ENCODE peak calls at places on chromosomes 13 and 19, in ten cellular contexts. M is coronary artery, Y is astrocyte of the cerebellum, B is sigmoid colon, F is astrocyte of the spinal cord, P is brain microvascular endothelial cell, R is choroid plexus epithelial cell, G is AG09309, C is foreskin fibroblast, N is bronchial epithelial cell. U is an unnamed sample.

GRCh38 chr19:21677696-21678418 is 89.5 kb downstream of the ZNF100 start:
- DNase-seq in C (no peak), F (no peak), Y (no peak), M (no peak), R (no peak), B (no peak), N (no peak), G (no peak), P (no peak), U (no peak)

GRCh38 chr19:58474291-58474996 is 1.7 kb upstream of the ZNF446 start:
- DNase-seq in P (peak; percentile 76), B (no peak), F (peak; percentile 47), C (peak; percentile 64), Y (peak; percentile 29), R (peak; percentile 93), M (no peak), G (no peak), N (no peak), U (peak; percentile 90)

GRCh38 chr13:30731658-30732390 is 3.5 kb upstream of the ALOX5AP start:
- DNase-seq in Y (no peak), N (no peak), G (no peak), R (no peak), M (peak; percentile 54), B (no peak), F (no peak), P (no peak), C (no peak), U (no peak)

GRCh38 chr19:18373407-18373891 is 12.5 kb upstream of the GDF15 start:
- DNase-seq in P (no peak), Y (no peak), B (no peak), R (no peak), C (no peak), M (no peak), N (no peak), G (no peak), F (no peak), U (no peak)

GRCh38 chr13:59776924-59777690 is 386.6 kb downstream of the DIAPH3 start:
- DNase-seq in C (peak; percentile 80), B (no peak), Y (peak; percentile 63), M (no peak), R (peak; percentile 85), P (peak; percentile 78), F (peak; percentile 88), G (peak; percentile 41), N (peak; percentile 92), U (peak; percentile 88)

GRCh38 chr19:48329167-48329891 is 4.0 kb downstream of the EMP3 start:
- DNase-seq in M (no peak), F (peak; percentile 62), C (no peak), N (peak; percentile 68), Y (no peak), G (no peak), R (peak; percentile 65), B (no peak), P (no peak), U (peak; percentile 47)

GRCh38 chr13:110454956-110455355 is 106.6 kb downstream of the RAB20 start:
- DNase-seq in Y (no peak), R (no peak), P (no peak), C (no peak), F (no peak), B (peak; percentile 79), M (no peak), N (no peak), G (no peak), U (no peak)

GRCh38 chr19:4939466-4939865 is 29.4 kb upstream of the KDM4B start:
- DNase-seq in N (no peak), Y (no peak), M (no peak), F (no peak), C (no peak), B (no peak), G (no peak), P (no peak), R (no peak), U (no peak)

GRCh38 chr13:93147293-93147645 is 79.3 kb upstream of the GPC6 start:
- DNase-seq in P (peak; percentile 60), Y (no peak), G (no peak), C (no peak), B (no peak), M (no peak), F (no peak), N (no peak), R (peak; percentile 40), U (no peak)

GRCh38 chr19:50702158-50702869 is 17.3 kb downstream of the SHANK1 start:
- DNase-seq in R (no peak), N (no peak), F (no peak), B (no peak), Y (no peak), M (no peak), G (no peak), C (no peak), P (no peak), U (no peak)

GRCh38 chr19:46606681-46607440 is 5.7 kb downstream of the CALM3 start:
- DNase-seq in Y (no peak), B (peak; percentile 57), N (no peak), F (no peak), P (no peak), M (no peak), G (no peak), R (no peak), C (no peak), U (no peak)

GRCh38 chr19:18941628-18942354 is 774 bp upstream of the HOMER3 start:
- DNase-seq in R (peak; percentile 17), B (no peak), F (no peak), N (no peak), P (no peak), M (no peak), C (no peak), Y (no peak), G (no peak), U (no peak)

GRCh38 chr19:55391702-55392615 is 6.2 kb downstream of the RPL28 start:
- DNase-seq in B (no peak), C (no peak), N (peak; percentile 69), P (no peak), R (peak; percentile 63), M (no peak), F (no peak), Y (no peak), G (no peak), U (peak; percentile 32)

GRCh38 chr19:51692065-51692915 is 840 bp upstream of the SPACA6 start:
- DNase-seq in P (no peak), N (no peak), B (no peak), Y (no peak), C (no peak), G (no peak), F (no peak), R (no peak), M (no peak), U (no peak)

GRCh38 chr19:56765107-56765506 is 75.4 kb downstream of the PEG3 start:
- DNase-seq in G (no peak), C (no peak), Y (no peak), R (no peak), B (peak; percentile 78), N (no peak), F (no peak), M (no peak), P (peak; percentile 4), U (no peak)

GRCh38 chr13:83919775-83920174 is 37.5 kb upstream of the SLITRK1 start:
- DNase-seq in N (no peak), P (no peak), M (no peak), B (no peak), G (no peak), Y (no peak), F (no peak), C (no peak), R (no peak), U (no peak)

GRCh38 chr19:4597278-4597974 is 37.9 kb upstream of the SEMA6B start:
- DNase-seq in C (no peak), M (no peak), F (no peak), G (no peak), Y (no peak), B (no peak), P (no peak), N (no peak), R (no peak), U (no peak)

GRCh38 chr13:99657848-99658265 is 156.6 kb downstream of the TM9SF2 start:
- DNase-seq in P (peak; percentile 35), N (no peak), F (peak; percentile 54), M (no peak), R (peak; percentile 43), G (no peak), B (no peak), C (peak; percentile 9), Y (no peak), U (peak; percentile 46)

GRCh38 chr19:17021328-17021727 is 5.3 kb downstream of the CPAMD8 start:
- DNase-seq in N (no peak), G (no peak), B (no peak), F (no peak), C (no peak), Y (no peak), R (no peak), P (no peak), M (no peak), U (no peak)

DNA sequence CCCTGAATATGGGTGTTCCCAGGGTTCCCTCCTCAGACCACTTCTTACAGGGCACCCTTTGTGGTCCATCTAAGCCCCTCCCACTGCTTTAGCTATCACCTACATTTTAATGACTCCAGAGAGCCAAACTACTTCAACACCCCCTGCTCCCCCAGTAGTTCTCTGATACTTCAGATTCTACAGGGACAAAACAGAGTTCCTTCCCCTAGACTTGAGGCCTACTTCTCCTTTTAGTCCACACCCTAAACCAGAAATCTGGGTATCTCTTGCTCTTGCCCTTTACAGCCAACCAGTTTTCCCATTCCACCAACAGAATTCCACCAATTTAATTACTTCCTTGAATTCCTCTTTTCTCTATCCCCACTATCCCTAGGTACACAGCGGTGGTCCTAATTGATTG is 107.2 kb downstream of the KCNRG start:
- DNase-seq in N (no peak), P (no peak), G (no peak), M (no peak), R (no peak), C (no peak), F (no peak), B (no peak), Y (no peak), U (no peak)
- H3K4me3 ChIP-seq in N (no peak overlapping the region), P (no peak overlapping the region), G (no peak overlapping the region), M (peak overlapping the region; percentile 97), R (no peak overlapping the region), C (no peak overlapping the region), F (no peak overlapping the region), B (no peak overlapping the region), Y (no peak overlapping the region), U (no peak overlapping the region)

GRCh38 chr13:112967666-112968379 is 1.2 kb upstream of the MCF2L start:
- DNase-seq in F (no peak), M (no peak), Y (no peak), B (peak; percentile 25), C (no peak), P (no peak), R (no peak), G (no peak), N (no peak), U (no peak)
- H3K4me3 ChIP-seq in F (no peak overlapping the region), M (peak overlapping the region; percentile 70), Y (no peak overlapping the region), B (no peak overlapping the region), C (no peak overlapping the region), P (no peak overlapping the region), R (no peak overlapping the region), G (no peak overlapping the region), N (no peak overlapping the region), U (no peak overlapping the region)

GRCh38 chr13:106799731-106800335 is 231.9 kb upstream of the ARGLU1 start:
- DNase-seq in B (no peak), Y (no peak), N (no peak), R (no peak), C (no peak), M (no peak), G (no peak), P (no peak), F (no peak), U (no peak)
- H3K4me3 ChIP-seq in B (no peak overlapping the region), Y (no peak overlapping the region), N (no peak overlapping the region), R (no peak overlapping the region), C (no peak overlapping the region), M (no peak overlapping the region), G (no peak overlapping the region), P (no peak overlapping the region), F (no peak overlapping the region), U (no peak overlapping the region)

GRCh38 chr13:62633448-62633847 is 1217.8 kb upstream of the PCDH20 start:
- DNase-seq in N (no peak), P (no peak), F (no peak), B (no peak), C (no peak), M (no peak), Y (no peak), G (no peak), R (no peak), U (no peak)
- H3K4me3 ChIP-seq in N (no peak overlapping the region), P (no peak overlapping the region), F (no peak overlapping the region), B (no peak overlapping the region), C (no peak overlapping the region), M (no peak overlapping the region), Y (no peak overlapping the region), G (no peak overlapping the region), R (no peak overlapping the region), U (no peak overlapping the region)